ENCODE peak calls at places on chromosome 6, in four cellular contexts. Q is neural progenitor cell, S is PC-3, K is hepatocyte. C is an unnamed sample.

GRCh38 chr6:119966484-119966883 is 616.9 kb upstream of the MAN1A1 start:
- DNase-seq in S (peak), K (no peak), Q (peak), C (no peak)

GRCh38 chr6:42292002-42292735 is 74.5 kb upstream of the MRPS10 start:
- DNase-seq in Q (no peak), S (peak), K (no peak), C (no peak)

GRCh38 chr6:154981071-154981373 is 14.1 kb upstream of the TIAM2 start:
- DNase-seq in S (no peak), K (peak), Q (no peak), C (peak)

GRCh38 chr6:34157236-34157830 is 11.4 kb upstream of the GRM4 start:
- DNase-seq in S (no peak), Q (no peak), K (no peak), C (no peak)

GRCh38 chr6:161631676-161632194 is 357.9 kb upstream of the AGPAT4 start:
- DNase-seq in Q (no peak), S (no peak), K (no peak), C (no peak)

GRCh38 chr6:75943381-75943780 is 129.1 kb downstream of the IMPG1 start:
- DNase-seq in K (no peak), Q (no peak), S (no peak), C (no peak)

GRCh38 chr6:79947191-79948173 is at the start of gene ELOVL4:
- DNase-seq in S (peak), Q (peak), K (peak), C (peak)

GRCh38 chr6:148242180-148242579 is 100.5 kb upstream of the SASH1 start:
- DNase-seq in K (no peak), S (no peak), Q (no peak), C (no peak)

GRCh38 chr6:80527552-80528052 is 421.1 kb downstream of the BCKDHB start:
- DNase-seq in Q (no peak), S (peak), K (peak), C (no peak)

GRCh38 chr6:61586934-61587537 is 699.0 kb downstream of the KHDRBS2 start:
- DNase-seq in Q (no peak), S (no peak), K (no peak), C (no peak)

GRCh38 chr6:110509617-110510231 is 33.3 kb upstream of the SLC22A16 start:
- DNase-seq in K (peak), Q (no peak), S (peak), C (no peak)

GRCh38 chr6:41505084-41506049 is 40.8 kb upstream of the FOXP4 start:
- DNase-seq in K (peak), Q (peak), S (peak), C (no peak)

GRCh38 chr6:146950351-146950835 is 253.8 kb upstream of the STXBP5 start:
- DNase-seq in Q (no peak), S (no peak), K (peak), C (no peak)

GRCh38 chr6:53347250-53347920 is 1.4 kb downstream of the ELOVL5 start:
- DNase-seq in S (peak), Q (no peak), K (peak), C (peak)

GRCh38 chr6:10401632-10402223 is 13.1 kb downstream of the TFAP2A start:
- DNase-seq in K (no peak), S (no peak), Q (no peak), C (no peak)

GRCh38 chr6:77178821-77179220 is 284.5 kb downstream of the HTR1B start:
- DNase-seq in Q (no peak), K (no peak), S (peak), C (no peak)

GRCh38 chr6:98498359-98498758 is 336.0 kb upstream of the POU3F2 start:
- DNase-seq in Q (no peak), S (no peak), K (no peak), C (no peak)

GRCh38 chr6:113015249-113015648 is 668.1 kb downstream of the RFPL4B start:
- DNase-seq in K (no peak), Q (no peak), S (no peak), C (no peak)

GRCh38 chr6:47752801-47753200 is 29.0 kb upstream of the OPN5 start:
- DNase-seq in K (no peak), S (no peak), Q (no peak), C (no peak)

GRCh38 chr6:106363401-106364138 is 3.1 kb downstream of the CRYBG1 start:
- DNase-seq in Q (no peak), S (peak), K (no peak), C (no peak)

GRCh38 chr6:156994215-156995076 is 217.3 kb downstream of the ARID1B start:
- DNase-seq in K (peak), S (peak), Q (no peak), C (no peak)

GRCh38 chr6:105981002-105981887 is 104.9 kb upstream of the PRDM1 start:
- DNase-seq in K (no peak), S (no peak), Q (peak), C (peak)

GRCh38 chr6:73476722-73477121 is 15.2 kb downstream of the MTO1 start:
- DNase-seq in K (no peak), S (no peak), Q (no peak), C (no peak)

GRCh38 chr6:29680416-29680815 is 536 bp downstream of the ZFP57 start:
- DNase-seq in S (no peak), K (no peak), Q (no peak), C (no peak)

GRCh38 chr6:28134015-28134414 is 7.7 kb upstream of the ZKSCAN8 start:
- DNase-seq in Q (peak), S (peak), K (peak), C (peak)

GRCh38 chr6:169626169-169626833 is 75.5 kb downstream of the WDR27 start:
- DNase-seq in S (no peak), K (no peak), Q (no peak), C (no peak)

GRCh38 chr6:128727500-128727899 is 155.4 kb upstream of the LAMA2 start:
- DNase-seq in Q (no peak), K (no peak), S (no peak), C (no peak)

GRCh38 chr6:24683297-24684296 is 16.7 kb downstream of the ACOT13 start:
- DNase-seq in S (no peak), Q (peak), K (no peak), C (no peak)

GRCh38 chr6:81762132-81762531 is 9.7 kb upstream of the TENT5A start:
- DNase-seq in K (no peak), S (no peak), Q (no peak), C (no peak)

GRCh38 chr6:106972500-106972899 is 2.0 kb downstream of the CD24 start:
- DNase-seq in K (peak), S (peak), Q (peak), C (no peak)

GRCh38 chr6:119259027-119259426 is 90.5 kb downstream of the MAN1A1 start:
- DNase-seq in S (peak), K (peak), Q (no peak), C (no peak)

GRCh38 chr6:101400341-101400740 is 6.8 kb downstream of the GRIK2 start:
- DNase-seq in S (no peak), K (no peak), Q (no peak), C (no peak)
- H3K4me3 ChIP-seq in S (no peak), K (no peak), Q (no peak), C (no peak)

GRCh38 chr6:14118091-14118439 is 493 bp downstream of the CD83 start:
- DNase-seq in S (no peak), Q (no peak), K (no peak), C (no peak)

GRCh38 chr6:14117158-14118090 is at the start of gene CD83:
- DNase-seq in K (peak), S (peak), Q (peak), C (peak)

GRCh38 chr6:14110001-14110818 is 7.4 kb upstream of the CD83 start:
- DNase-seq in K (no peak), Q (no peak), S (no peak), C (peak)

GRCh38 chr6:14118444-14118843 is 872 bp downstream of the CD83 start:
- DNase-seq in Q (no peak), S (no peak), K (no peak), C (no peak)

DNA sequence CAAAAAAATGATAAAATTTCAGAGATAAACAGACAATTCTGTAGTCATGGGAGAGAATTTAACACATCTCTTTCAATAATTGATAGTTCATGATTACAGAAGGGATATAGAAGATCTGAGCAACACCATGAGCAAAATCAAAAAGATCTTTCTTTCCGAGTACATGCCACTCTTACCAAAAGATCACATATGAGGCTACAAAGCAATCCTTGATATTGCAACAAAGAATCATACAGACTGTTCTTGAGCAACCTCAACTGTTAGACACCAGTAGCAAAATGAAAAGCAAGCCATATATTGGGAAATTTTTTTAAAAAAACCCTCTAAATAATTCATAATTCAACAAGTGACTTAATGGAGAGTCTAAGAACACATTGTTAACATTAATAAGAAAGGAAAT is 3.6 kb upstream of the CD83 start:
- DNase-seq in S (no peak), K (no peak), Q (no peak), C (no peak)
- TF ChIP-seq EZH2phosphoT487 in S (no peak), K (no peak), Q (no peak), C (no peak)

DNA sequence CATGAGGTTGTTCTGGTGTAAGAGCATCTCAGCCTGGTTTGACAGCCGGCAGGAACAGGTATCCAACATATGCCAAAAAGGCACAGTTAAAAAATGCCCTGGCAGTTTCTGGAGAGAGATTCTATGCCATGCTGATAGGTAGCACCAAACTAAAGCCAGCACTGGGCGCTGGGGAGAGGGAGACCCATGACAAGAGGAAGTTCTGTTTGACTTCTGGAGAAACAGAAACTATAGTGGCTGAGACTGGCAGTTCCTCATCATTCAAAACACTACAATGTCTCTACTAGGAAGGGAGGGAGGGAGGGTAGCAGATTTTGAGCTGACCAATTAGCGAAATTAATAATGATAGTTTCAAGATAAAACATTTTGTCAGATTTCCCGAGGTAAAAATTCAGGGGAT is 174.1 kb downstream of the ADAT2 start:
- DNase-seq in Q (no peak), S (no peak), K (no peak), C (peak)
- H3K4me3 ChIP-seq in Q (no peak), S (no peak), K (no peak), C (no peak)

GRCh38 chr6:139881251-139881650 is 506.8 kb upstream of the CITED2 start:
- DNase-seq in Q (peak), K (no peak), S (no peak), C (no peak)
- TF ChIP-seq EZH2phosphoT487 in Q (no peak), K (no peak), S (no peak), C (no peak)

DNA sequence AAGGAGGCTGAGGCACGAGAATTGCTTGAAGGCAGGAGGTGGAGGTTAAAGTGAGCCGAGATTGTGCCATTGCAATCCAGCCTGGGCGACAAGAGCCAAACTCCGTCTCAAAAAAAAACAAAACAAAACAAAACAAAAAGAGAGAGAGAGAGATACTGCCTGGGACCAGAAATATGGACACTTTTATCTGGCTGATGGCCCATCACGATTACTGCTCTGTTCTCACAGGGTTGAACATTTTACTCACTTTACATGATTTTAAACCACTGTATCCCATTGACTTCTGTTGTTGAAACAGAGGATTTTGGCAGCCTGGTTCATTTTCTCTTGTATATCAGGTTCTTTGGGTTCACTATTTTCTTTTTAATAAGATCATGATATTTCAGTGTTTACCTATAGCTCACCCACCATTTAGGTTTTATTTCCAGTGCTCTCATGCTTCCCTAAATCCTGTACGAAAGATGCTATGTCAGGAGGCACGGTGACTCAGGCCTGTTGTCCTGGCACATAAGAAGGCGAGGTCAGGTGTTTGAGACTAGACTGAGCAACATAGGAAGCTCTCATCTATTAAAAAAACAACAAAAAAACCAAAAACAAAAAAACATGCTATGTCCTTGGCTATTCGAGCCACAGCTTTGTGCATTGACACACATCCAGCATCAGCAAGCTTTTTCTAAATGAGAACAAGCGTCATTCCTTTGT is 34.5 kb upstream of the RREB1 start:
- DNase-seq in S (no peak), Q (no peak), K (no peak), C (no peak)
- H3K4me3 ChIP-seq in S (no peak), Q (no peak), K (no peak), C (no peak)

GRCh38 chr6:163679753-163680152 is 265.2 kb downstream of the QKI start:
- DNase-seq in S (no peak), Q (no peak), K (peak), C (no peak)
- TF ChIP-seq EZH2phosphoT487 in S (no peak), Q (no peak), K (no peak), C (no peak)

C was measured in MM.1S.